ENCODE peak calls at places on chromosomes 3 and 15, in four cellular contexts. N is tibial artery, X is BE2C, S is NB4. Y is an unnamed sample.

GRCh38 chr15:74808073-74808839 is 4.4 kb upstream of the LMAN1L start:
- DNase-seq in S (no peak), X (no peak), N (no peak), Y (no peak)

GRCh38 chr3:13130464-13131193 is 57.4 kb upstream of the IQSEC1 start:
- DNase-seq in X (no peak), N (peak), S (no peak), Y (no peak)

GRCh38 chr3:31004025-31004678 is 109.7 kb upstream of the GADL1 start:
- DNase-seq in X (no peak), N (no peak), S (no peak), Y (peak)

GRCh38 chr3:141050913-141051632 is at the start of gene SPSB4:
- DNase-seq in N (peak), X (peak), S (peak), Y (peak)

GRCh38 chr3:38610934-38611333 is 38.6 kb downstream of the SCN5A start:
- DNase-seq in N (no peak), S (no peak), X (no peak), Y (no peak)

GRCh38 chr3:13638927-13639326 is 90.0 kb downstream of the FBLN2 start:
- DNase-seq in N (no peak), X (no peak), S (no peak), Y (peak)

GRCh38 chr3:129286081-129286480 is 7.4 kb downstream of the HMCES start:
- DNase-seq in S (no peak), N (no peak), X (no peak), Y (peak)

GRCh38 chr3:184003187-184003967 is 14.3 kb downstream of the ABCC5 start:
- DNase-seq in N (no peak), X (no peak), S (no peak), Y (peak)

GRCh38 chr3:69901802-69902201 is 97.7 kb upstream of the SAMMSON start:
- DNase-seq in S (no peak), X (no peak), N (no peak), Y (no peak)

GRCh38 chr15:77032647-77033416 is 37.9 kb downstream of the PSTPIP1 start:
- DNase-seq in N (no peak), S (no peak), X (no peak), Y (no peak)

GRCh38 chr15:87747106-87747505 is 509.4 kb downstream of the NTRK3 start:
- DNase-seq in X (no peak), S (no peak), N (no peak), Y (peak)

GRCh38 chr15:67720556-67721175 is 104.6 kb upstream of the SKOR1 start:
- DNase-seq in S (peak), X (no peak), N (no peak), Y (no peak)

GRCh38 chr15:76973362-76973743 is 21.6 kb upstream of the PSTPIP1 start:
- DNase-seq in N (no peak), X (peak), S (peak), Y (no peak)

GRCh38 chr15:73017987-73018386 is 34.3 kb upstream of the NEO1 start:
- DNase-seq in S (no peak), X (no peak), N (no peak), Y (peak)

GRCh38 chr3:194095464-194095863 is 40.5 kb upstream of the HES1 start:
- DNase-seq in X (peak), N (peak), S (no peak), Y (no peak)

GRCh38 chr3:187064210-187065115 is 74.8 kb downstream of the RPL39L start:
- DNase-seq in S (peak), X (no peak), N (no peak), Y (peak)

GRCh38 chr3:36681867-36682266 is 82.5 kb downstream of the DCLK3 start:
- DNase-seq in N (no peak), X (no peak), S (peak), Y (no peak)

GRCh38 chr3:160459450-160459970 is 9.9 kb upstream of the TRIM59 start:
- DNase-seq in N (no peak), S (no peak), X (no peak), Y (no peak)

GRCh38 chr15:96160800-96161199 is 169.7 kb upstream of the NR2F2 start:
- DNase-seq in X (no peak), S (no peak), N (no peak), Y (no peak)

GRCh38 chr3:180467177-180467576 is 134.8 kb upstream of the TTC14 start:
- DNase-seq in S (no peak), N (no peak), X (no peak), Y (no peak)

GRCh38 chr3:185717121-185717520 is 107.7 kb downstream of the IGF2BP2 start:
- DNase-seq in X (no peak), N (no peak), S (peak), Y (peak)

GRCh38 chr3:138681463-138682215 is 73.1 kb downstream of the FAIM start:
- DNase-seq in X (no peak), S (no peak), N (no peak), Y (no peak)

GRCh38 chr3:112424394-112424793 is 74.9 kb downstream of the BTLA start:
- DNase-seq in N (no peak), S (no peak), X (no peak), Y (no peak)

GRCh38 chr15:48928877-48929538 is 34.7 kb downstream of the SHC4 start:
- DNase-seq in S (peak), X (no peak), N (no peak), Y (no peak)

GRCh38 chr3:172973799-172974198 is 167.2 kb downstream of the SPATA16 start:
- DNase-seq in N (no peak), X (no peak), S (no peak), Y (no peak)

GRCh38 chr3:101926594-101927105 is 77.3 kb downstream of the NFKBIZ start:
- DNase-seq in N (no peak), X (no peak), S (no peak), Y (peak)

GRCh38 chr15:82850242-82850591 is 40.8 kb downstream of the WHAMM start:
- DNase-seq in X (peak), S (no peak), N (no peak), Y (peak)

GRCh38 chr15:23438816-23439466 is 8.1 kb downstream of the GOLGA6L2 start:
- DNase-seq in N (no peak), S (no peak), X (no peak), Y (no peak)

GRCh38 chr3:40637891-40638290 is 113.1 kb downstream of the ZNF621 start:
- DNase-seq in S (no peak), X (no peak), N (no peak), Y (no peak)

GRCh38 chr3:79140718-79141117 is 627.1 kb downstream of the ROBO1 start:
- DNase-seq in N (no peak), S (no peak), X (no peak), Y (peak)

DNA sequence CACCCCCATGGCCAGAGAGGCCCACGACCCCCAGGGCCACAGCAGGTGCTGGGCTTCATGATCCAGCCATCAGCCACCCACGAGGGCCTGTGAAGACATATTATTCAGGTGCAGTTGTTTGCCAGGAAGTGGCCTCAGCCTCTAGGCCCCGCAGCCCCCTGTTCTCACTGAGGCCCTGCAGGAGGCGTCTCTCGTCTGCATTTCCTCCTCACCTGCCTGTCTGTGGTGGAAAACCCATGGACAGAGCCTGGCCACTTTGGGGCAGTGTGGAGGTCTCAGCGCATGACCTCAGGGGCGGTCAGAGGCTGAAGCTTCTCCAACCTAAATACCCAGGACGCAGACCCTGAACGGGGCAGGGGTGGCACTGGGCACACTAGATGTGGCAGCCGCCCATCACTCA is 18.6 kb downstream of the UROC1 start:
- DNase-seq in X (no peak), S (no peak), N (no peak), Y (no peak)
- TF ChIP-seq CTCF in X (no peak), S (no peak), N (no peak), Y (no peak)

GRCh38 chr3:197550489-197550888 is 5.3 kb downstream of the BDH1 start:
- DNase-seq in X (no peak), S (no peak), N (no peak), Y (no peak)
- H3K4me3 ChIP-seq in X (no peak), S (no peak), N (no peak), Y (no peak)

DNA sequence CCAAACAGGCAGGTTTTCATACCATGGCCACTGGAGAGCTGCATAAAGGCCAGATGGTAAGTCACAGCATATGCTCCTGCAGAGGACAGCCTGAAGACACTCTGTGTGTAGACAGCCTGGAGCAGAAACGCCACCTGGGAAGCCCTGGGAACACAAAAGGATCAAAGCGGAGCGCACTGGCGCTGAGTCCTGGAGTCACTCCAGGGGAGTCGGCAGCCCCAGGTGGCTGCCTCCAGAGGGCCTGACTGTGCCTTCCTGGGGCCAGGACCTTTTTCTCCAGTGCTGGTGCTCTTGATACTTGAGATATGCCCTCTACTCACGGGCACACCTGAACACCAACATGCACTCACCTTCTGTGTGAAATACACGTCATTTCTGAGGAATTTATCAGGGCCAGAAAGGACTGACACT is 34.0 kb downstream of the FOXB1 start:
- DNase-seq in N (no peak), S (no peak), X (no peak), Y (no peak)
- TF ChIP-seq CTCF in N (no peak), S (no peak), X (no peak), Y (no peak)

GRCh38 chr3:46812237-46812791 is 50.9 kb downstream of the MYL3 start:
- DNase-seq in N (peak), X (peak), S (peak), Y (peak)

DNA sequence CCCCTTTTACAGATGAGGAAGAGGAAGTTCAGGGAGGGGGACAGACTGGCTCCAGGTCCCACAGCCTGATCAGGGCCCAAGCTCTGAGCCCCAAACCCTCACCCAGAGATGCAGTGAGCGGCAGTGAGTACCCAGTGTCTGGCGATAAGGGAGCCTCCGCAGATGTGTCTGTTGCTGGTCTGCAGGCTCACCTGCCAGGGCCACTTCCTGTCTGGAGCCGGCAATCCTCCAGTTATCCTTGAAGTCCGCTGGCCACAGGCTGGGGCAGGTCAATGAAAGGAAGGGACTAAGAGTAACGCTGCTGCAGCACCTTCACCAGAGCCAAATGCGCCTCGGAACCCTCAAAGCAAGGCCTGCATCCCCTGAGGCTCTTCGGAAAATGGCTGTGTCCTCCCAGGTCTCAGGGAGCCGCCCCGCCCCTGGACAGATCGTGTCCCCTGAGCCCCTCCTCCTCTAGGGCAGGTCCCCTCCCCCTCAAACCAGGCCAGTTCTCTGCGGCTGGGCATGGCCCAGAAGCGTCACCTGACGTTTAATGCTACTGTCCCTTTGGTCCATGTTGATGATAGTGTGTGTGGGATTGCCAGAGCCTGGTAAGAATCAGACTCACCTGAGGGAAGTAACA is 51.5 kb downstream of the MYL3 start:
- DNase-seq in S (no peak), X (no peak), N (no peak), Y (no peak)
- H3K4me3 ChIP-seq in S (no peak), X (no peak), N (peak), Y (no peak)

GRCh38 chr3:132730891-132731580 is 8.8 kb upstream of the NPHP3 start:
- DNase-seq in N (no peak), S (peak), X (peak), Y (peak)
- TF ChIP-seq CTCF in N (peak), S (peak), X (peak), Y (peak)

DNA sequence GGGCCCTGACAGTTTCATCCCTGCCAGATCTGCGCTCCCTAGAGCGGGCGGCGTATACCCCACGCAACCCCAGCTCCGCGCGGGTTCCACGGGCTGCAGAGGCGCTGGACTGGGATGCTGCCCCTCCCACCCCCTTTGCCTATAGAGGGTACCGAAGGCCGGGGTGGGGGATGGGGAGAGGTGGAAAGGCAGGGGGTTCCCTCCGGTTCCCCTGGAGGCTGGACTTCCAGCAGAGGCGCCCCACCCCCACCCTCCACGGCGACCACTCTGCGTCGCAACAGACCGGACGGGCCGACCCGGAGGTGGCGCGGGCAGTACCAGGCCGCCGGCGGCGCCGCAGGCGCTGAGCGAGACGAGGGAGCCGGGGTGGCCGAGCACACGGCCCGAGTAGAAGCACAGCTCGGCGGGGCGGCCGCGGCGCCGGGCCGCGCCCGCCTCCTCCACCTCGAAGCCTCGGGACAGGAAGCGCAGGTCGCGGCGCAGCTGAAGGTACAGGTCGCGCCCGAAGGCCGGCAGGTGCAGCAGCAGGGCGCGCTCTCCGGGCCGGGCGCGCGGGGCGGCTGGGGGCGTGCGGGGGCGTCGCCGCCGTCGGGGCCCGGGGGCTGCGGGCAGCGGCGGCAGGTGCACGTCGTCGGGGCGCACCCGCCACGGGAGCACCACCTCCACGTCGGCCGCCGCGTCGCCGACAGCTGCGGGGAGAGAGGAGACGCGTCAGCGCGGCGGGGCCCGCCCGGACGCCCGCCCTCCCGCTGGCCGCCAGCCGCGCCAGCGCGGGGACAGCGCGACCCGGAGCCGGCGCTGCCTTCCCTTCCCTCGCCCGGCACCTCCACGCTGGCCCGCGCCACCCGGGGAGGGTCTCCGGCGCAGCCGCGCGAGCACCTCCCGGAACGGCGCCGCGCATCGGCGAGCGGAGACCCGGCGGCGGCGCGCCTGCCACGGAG is 784 bp downstream of the ADAMTS17 start:
- DNase-seq in X (no peak), N (no peak), S (no peak), Y (no peak)
- H3K4me3 ChIP-seq in X (peak), N (peak), S (no peak), Y (no peak)

GRCh38 chr3:133042778-133043177 is 4.6 kb downstream of the TMEM108 start:
- DNase-seq in S (no peak), X (no peak), N (no peak), Y (no peak)
- TF ChIP-seq CTCF in S (no peak), X (no peak), N (no peak), Y (no peak)

Y was measured in foreskin fibroblast.